ENCODE peak calls at places on chromosomes 2 and 18, in four cellular contexts. O is K562, D is HepG2, I is GM12878. Z is an unnamed sample.

GRCh38 chr18:68735498-68736343 is 20.8 kb upstream of the TMX3 start:
- DNase-seq in O (peak; percentile 19), D (peak; percentile 28), I (no peak), Z (peak; percentile 24)

GRCh38 chr2:200993097-200993496 is 29.6 kb upstream of the ORC2 start:
- DNase-seq in O (no peak), D (no peak), I (no peak), Z (no peak)

GRCh38 chr2:240371461-240372000 is 63.9 kb upstream of the GPC1 start:
- DNase-seq in O (no peak), D (no peak), I (no peak), Z (no peak)

GRCh38 chr2:183868153-183868552 is 730.2 kb upstream of the ZNF804A start:
- DNase-seq in O (no peak), D (no peak), I (no peak), Z (no peak)

GRCh38 chr2:187847245-187848208 is 293.3 kb upstream of the TFPI start:
- DNase-seq in O (no peak), D (no peak), I (no peak), Z (no peak)

GRCh38 chr2:20682166-20682565 is 15.2 kb downstream of the GDF7 start:
- DNase-seq in O (peak; percentile 29), D (peak; percentile 47), I (no peak), Z (peak; percentile 48)

GRCh38 chr18:58806826-58807714 is 57.6 kb upstream of the ZNF532 start:
- DNase-seq in O (no peak), D (no peak), I (peak; percentile 56), Z (no peak)

GRCh38 chr2:13968811-13969210 is 663.7 kb upstream of the LRATD1 start:
- DNase-seq in O (no peak), D (no peak), I (no peak), Z (no peak)

GRCh38 chr2:105502625-105503334 is 103.9 kb upstream of the FHL2 start:
- DNase-seq in O (no peak), D (no peak), I (no peak), Z (no peak)

GRCh38 chr2:148906136-148906535 is 31.1 kb downstream of the KIF5C start:
- DNase-seq in O (no peak), D (no peak), I (no peak), Z (no peak)

GRCh38 chr2:233476651-233477547 is 89.7 kb downstream of the USP40 start:
- DNase-seq in O (no peak), D (no peak), I (no peak), Z (no peak)
- TF ChIP-seq FOXK2 in O (no peak), D (no peak), I (no peak), Z (no peak)

GRCh38 chr2:46801731-46802664 is 113.6 kb downstream of the MCFD2 start:
- DNase-seq in O (no peak), D (no peak), I (no peak), Z (no peak)
- TF ChIP-seq BHLHE40 in O (no peak), D (no peak), I (no peak), Z (no peak)

GRCh38 chr18:37253424-37254255 is 312.0 kb downstream of the CELF4 start:
- DNase-seq in O (peak; percentile 99), D (no peak), I (no peak), Z (peak; percentile 98)
- TF ChIP-seq FOXM1 in O (no peak), D (no peak), I (no peak), Z (no peak)

GRCh38 chr2:57907411-57907810 is 139.2 kb upstream of the VRK2 start:
- DNase-seq in O (no peak), D (no peak), I (no peak), Z (no peak)
- TF ChIP-seq FOXK2 in O (no peak), D (no peak), I (no peak), Z (no peak)

Z was measured in HEK293T.